ENCODE peak calls at places on chromosomes 4 and X, in six cellular contexts. Y is MM.1S, V is SK-N-SH, K is HCT116, Q is PC-3, I is Karpas-422. G is an unnamed sample. For H3K9me2, the result is how much of the 10 kb centered on the place peaks cover.

GRCh38 chrX:118254611-118255010 is 91.3 kb upstream of the WDR44 start:
- DNase-seq in Y (peak), V (peak), K (peak), Q (peak), I (peak), G (peak)

GRCh38 chr4:186812592-186812991 is 88.9 kb upstream of the FAT1 start:
- DNase-seq in Y (no peak), V (no peak), K (no peak), Q (no peak), I (no peak), G (no peak)

GRCh38 chr4:177064724-177065394 is 244.8 kb upstream of the NEIL3 start:
- DNase-seq in Y (no peak), V (no peak), K (no peak), Q (no peak), I (no peak), G (no peak)

GRCh38 chrX:41779058-41779564 is 55.1 kb downstream of the GPR82 start:
- DNase-seq in Y (no peak), V (no peak), K (peak), Q (peak), I (no peak), G (peak)

GRCh38 chrX:70132877-70133302 is 357 bp upstream of the IGBP1 start:
- DNase-seq in Y (no peak), V (no peak), K (no peak), Q (no peak), I (no peak), G (no peak)

GRCh38 chr4:3655485-3656429 is 110.4 kb upstream of the ADRA2C start:
- DNase-seq in Y (no peak), V (no peak), K (no peak), Q (no peak), I (no peak), G (no peak)

GRCh38 chrX:119187298-119187697 is 48.8 kb upstream of the PGRMC1 start:
- DNase-seq in Y (peak), V (no peak), K (no peak), Q (peak), I (no peak), G (no peak)

GRCh38 chr4:169270156-169270809 is 473 bp downstream of the SH3RF1 start:
- DNase-seq in Y (peak), V (peak), K (no peak), Q (peak), I (peak), G (peak)

GRCh38 chr4:169337510-169337909 is 66.8 kb upstream of the SH3RF1 start:
- DNase-seq in Y (no peak), V (no peak), K (no peak), Q (peak), I (no peak), G (peak)

GRCh38 chrX:8783100-8784098 is 17.8 kb downstream of the FAM9A start:
- DNase-seq in Y (peak), V (peak), K (no peak), Q (peak), I (peak), G (peak)

GRCh38 chr4:60216752-60217151 is 983.4 kb upstream of the ADGRL3 start:
- DNase-seq in Y (no peak), V (no peak), K (no peak), Q (no peak), I (no peak), G (peak)

GRCh38 chr4:159010563-159011260 is 92.2 kb upstream of the RAPGEF2 start:
- DNase-seq in Y (no peak), V (no peak), K (no peak), Q (peak), I (no peak), G (peak)
- H3K9ac ChIP-seq in Y (no peak), V (no peak), K (no peak), Q (no peak), I (no peak), G (no peak)

DNA sequence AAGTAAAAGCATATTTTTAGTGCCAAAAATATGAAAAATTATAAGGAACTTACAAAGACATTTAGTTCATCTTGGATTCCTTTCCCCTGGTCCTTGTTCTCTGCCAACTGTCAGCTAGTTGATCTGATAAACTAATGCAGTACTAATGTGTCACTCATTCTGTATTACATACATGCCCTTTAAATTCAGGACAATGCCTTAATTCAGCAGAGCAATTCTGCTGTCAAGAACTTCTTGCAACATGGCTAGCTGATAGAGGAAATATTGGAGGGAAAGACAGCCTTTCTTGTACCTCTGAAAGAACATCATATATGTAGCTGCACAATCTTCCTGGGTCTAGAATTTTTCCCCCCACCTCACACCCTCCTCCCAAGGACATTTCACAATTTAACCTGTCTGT is 480.1 kb downstream of the RPA4 start:
- DNase-seq in Y (no peak), V (no peak), K (no peak), Q (no peak), I (peak), G (no peak)
- H3K9me2 ChIP-seq in Y (under half), V (under half), K (under half), Q (under half), I (under half), G (under half)

DNA sequence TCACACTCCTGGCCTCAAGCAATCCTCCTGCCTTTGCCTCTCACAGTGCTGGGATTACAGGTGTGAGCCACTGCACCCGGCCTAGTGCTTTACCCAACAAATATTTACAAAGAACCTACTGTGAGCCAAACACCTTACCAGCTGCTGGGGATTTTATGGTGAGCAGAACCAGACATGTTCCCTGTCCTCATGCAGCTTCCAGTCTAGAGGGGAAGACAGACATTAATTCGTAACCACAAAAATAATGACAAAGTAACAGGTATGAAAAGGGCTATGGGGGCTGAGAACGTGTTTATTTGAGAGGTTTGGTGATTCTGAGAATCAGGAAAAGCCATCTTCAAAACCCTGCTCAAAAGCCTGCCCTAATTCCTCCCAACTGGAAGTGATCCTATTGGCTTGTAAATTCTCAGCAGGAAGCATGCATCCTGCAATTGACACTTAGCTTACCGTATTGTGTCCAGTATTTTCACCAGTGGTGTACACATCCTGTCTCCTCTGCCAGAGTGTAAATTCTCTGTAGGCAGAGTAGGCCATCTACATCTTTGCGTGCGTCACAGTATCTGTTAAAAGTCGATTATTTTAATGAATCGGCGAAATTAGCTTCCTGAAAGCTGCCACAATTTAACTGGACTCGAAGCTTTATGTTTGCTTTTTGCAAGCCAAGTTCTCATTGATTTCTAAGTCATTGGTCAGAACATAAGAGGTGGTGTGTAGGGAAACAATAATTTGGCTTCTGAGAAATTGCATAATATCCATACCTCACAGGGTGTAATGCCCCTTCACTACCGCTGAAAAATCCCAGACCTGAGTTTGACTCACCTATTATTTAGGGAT is 67.0 kb downstream of the TMEM156 start:
- DNase-seq in Y (no peak), V (no peak), K (no peak), Q (no peak), I (no peak), G (no peak)
- H3K9ac ChIP-seq in Y (no peak), V (no peak), K (no peak), Q (no peak), I (no peak), G (no peak)

DNA sequence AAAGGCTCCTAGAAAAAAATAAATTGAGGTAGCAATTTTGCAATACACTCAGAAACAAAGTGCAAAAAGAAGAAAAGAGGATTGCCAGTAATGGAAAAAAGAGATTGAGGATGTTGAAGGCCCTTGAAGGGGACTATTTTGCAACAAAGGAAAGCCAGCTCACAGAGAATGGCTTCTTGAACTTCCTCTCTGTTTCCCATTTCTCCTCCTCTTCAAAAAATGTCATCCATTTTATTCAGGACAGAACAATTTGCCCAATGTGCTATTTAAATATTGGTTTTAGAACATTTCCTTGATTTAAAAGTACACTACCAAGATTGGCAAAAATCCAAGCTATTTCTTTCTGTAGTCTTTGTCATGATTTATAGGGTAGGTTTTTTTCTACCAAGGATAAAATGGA is 60.2 kb downstream of the GASK1B start:
- DNase-seq in Y (no peak), V (no peak), K (no peak), Q (no peak), I (no peak), G (no peak)
- H3K9me2 ChIP-seq in Y (under half), V (under half), K (under half), Q (under half), I (under half), G (under half)

DNA sequence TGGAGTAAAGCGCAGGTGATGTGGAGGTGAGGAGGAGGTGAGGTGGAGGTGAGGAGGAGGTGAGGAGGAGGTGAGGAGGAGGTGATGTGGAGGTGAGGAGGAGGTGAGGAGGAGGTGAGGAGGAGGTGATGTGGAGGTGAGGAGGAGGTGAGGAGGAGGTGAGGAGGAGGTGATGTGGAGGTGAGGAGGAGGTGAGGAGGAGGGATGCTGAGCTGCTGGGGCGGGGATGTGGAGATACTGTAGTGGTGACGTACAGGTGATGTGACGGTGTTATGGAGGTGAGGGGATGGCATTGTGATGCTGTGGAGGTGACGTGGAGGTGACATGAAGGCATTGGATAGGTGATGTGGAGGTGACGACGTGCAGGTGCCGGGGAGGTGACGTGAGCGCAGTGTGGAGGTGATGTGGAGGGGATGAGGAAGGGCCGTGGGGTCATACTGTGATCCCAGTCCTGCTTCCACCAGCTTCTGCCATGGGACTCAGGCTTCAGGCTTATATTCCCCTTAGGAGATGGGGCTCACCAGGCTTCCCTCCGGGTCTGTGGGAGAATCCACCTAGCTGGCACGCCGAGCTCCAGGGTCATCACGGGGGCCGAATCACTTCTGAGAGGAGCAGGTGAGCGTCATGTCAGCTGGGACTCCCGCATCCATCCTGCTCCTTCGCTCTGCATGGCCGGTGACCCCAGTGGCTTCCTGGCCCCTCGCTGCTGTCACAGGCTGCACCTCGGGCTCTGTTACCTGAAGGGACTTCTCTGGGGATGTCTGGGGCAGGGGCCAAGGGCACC is 47.9 kb upstream of the GRPEL1 start:
- DNase-seq in Y (no peak), V (no peak), K (no peak), Q (no peak), I (no peak), G (no peak)
- H3K9ac ChIP-seq in Y (no peak), V (no peak), K (no peak), Q (no peak), I (no peak), G (no peak)

GRCh38 chr4:43564601-43565000 is 672.1 kb downstream of the GRXCR1 start:
- DNase-seq in Y (no peak), V (no peak), K (no peak), Q (no peak), I (no peak), G (no peak)
- H3K9me2 ChIP-seq in Y (under half), V (under half), K (under half), Q (under half), I (under half), G (under half)

DNA sequence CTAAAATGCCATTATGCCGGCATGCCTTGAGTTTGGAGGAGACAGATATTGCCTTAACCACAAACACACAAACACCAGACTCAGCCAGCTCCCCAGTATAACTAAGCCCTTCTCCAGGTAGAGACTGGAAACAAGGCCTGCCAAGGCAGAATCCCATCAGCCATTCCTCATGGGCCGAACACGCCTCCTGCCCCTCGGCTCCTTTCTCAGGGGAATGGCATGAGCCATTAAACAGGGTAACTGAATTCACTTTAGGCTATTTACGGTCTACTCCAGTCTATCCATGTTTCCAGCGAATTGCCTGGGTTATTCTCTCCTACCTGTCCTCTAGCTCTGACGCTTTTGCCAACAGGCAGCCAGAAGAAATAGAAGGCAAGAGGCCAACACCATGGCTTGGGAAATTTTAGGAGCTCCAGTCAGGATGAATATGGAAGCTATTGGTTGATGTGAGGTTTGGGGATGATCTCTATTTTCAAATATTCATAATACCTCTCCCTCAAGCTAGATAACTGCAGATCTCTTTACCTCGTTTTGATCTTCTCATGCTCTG is 4.9 kb downstream of the SEL1L3 start:
- DNase-seq in Y (no peak), V (no peak), K (no peak), Q (no peak), I (no peak), G (no peak)
- H3K9ac ChIP-seq in Y (no peak), V (no peak), K (no peak), Q (no peak), I (peak), G (no peak)